ENCODE peak calls at places on chromosomes 5 and 9, in five cellular contexts. W is GM12878, D is K562, O is HepG2, X is H1. H is an unnamed sample.

GRCh38 chr9:89664896-89665329 is 60.1 kb downstream of the GADD45G start:
- DNase-seq in D (no peak), W (no peak), X (no peak), O (no peak), H (no peak)

GRCh38 chr9:129630967-129631672 is 5.2 kb downstream of the NTMT1 start:
- DNase-seq in O (no peak), W (no peak), X (no peak), D (no peak), H (no peak)

GRCh38 chr5:45578270-45578669 is 117.9 kb downstream of the HCN1 start:
- DNase-seq in D (no peak), O (no peak), W (no peak), X (no peak), H (peak)

GRCh38 chr5:150573867-150574817 is 66.2 kb downstream of the NDST1 start:
- DNase-seq in X (no peak), O (peak), D (peak), W (no peak), H (no peak)

GRCh38 chr5:77772729-77773128 is 3.4 kb downstream of the TBCA start:
- DNase-seq in D (no peak), X (no peak), W (no peak), O (no peak), H (no peak)

GRCh38 chr5:111961867-111962266 is 204.9 kb upstream of the NREP start:
- DNase-seq in D (no peak), X (no peak), W (no peak), O (no peak), H (no peak)

GRCh38 chr5:137888875-137889759 is at the start of gene PKD2L2:
- DNase-seq in D (peak), X (peak), W (peak), O (no peak), H (no peak)

GRCh38 chr5:65061250-65061973 is 292.7 kb downstream of the CWC27 start:
- DNase-seq in D (no peak), O (no peak), X (no peak), W (peak), H (no peak)

GRCh38 chr9:105452185-105452584 is 4.4 kb downstream of the FSD1L start:
- DNase-seq in O (no peak), D (no peak), X (no peak), W (no peak), H (no peak)

GRCh38 chr9:124078641-124079040 is 67.1 kb downstream of the LHX2 start:
- DNase-seq in W (no peak), D (no peak), O (peak), X (no peak), H (no peak)

GRCh38 chr5:126166368-126166767 is 256.8 kb upstream of the GRAMD2B start:
- DNase-seq in W (no peak), X (no peak), O (no peak), D (no peak), H (no peak)

GRCh38 chr9:91131433-91131839 is 230.3 kb downstream of the AUH start:
- DNase-seq in X (no peak), D (no peak), W (no peak), O (no peak), H (peak)

GRCh38 chr9:22056402-22056801 is 47.3 kb upstream of the CDKN2B start:
- DNase-seq in W (no peak), O (no peak), X (no peak), D (no peak), H (no peak)

GRCh38 chr9:113919825-113920224 is 43.7 kb downstream of the ZNF618 start:
- DNase-seq in O (no peak), W (no peak), D (no peak), X (no peak), H (no peak)

GRCh38 chr9:73541923-73542322 is 390.3 kb downstream of the ANXA1 start:
- DNase-seq in X (no peak), O (no peak), W (no peak), D (no peak), H (no peak)

GRCh38 chr9:72872718-72873117 is 80.1 kb downstream of the ALDH1A1 start:
- DNase-seq in O (no peak), W (no peak), X (no peak), D (no peak), H (no peak)

GRCh38 chr5:76855961-76856360 is 6.1 kb downstream of the S100Z start:
- DNase-seq in D (no peak), O (no peak), X (no peak), W (no peak), H (no peak)

GRCh38 chr5:178298283-178298807 is 65.7 kb upstream of the PHYKPL start:
- DNase-seq in O (no peak), W (no peak), X (no peak), D (no peak), H (no peak)

GRCh38 chr9:123255718-123256117 is 12.7 kb downstream of the STRBP start:
- DNase-seq in X (no peak), D (no peak), O (no peak), W (no peak), H (no peak)

GRCh38 chr5:22852807-22853670 is at the start of gene CDH12:
- DNase-seq in X (no peak), W (no peak), O (no peak), D (no peak), H (no peak)

DNA sequence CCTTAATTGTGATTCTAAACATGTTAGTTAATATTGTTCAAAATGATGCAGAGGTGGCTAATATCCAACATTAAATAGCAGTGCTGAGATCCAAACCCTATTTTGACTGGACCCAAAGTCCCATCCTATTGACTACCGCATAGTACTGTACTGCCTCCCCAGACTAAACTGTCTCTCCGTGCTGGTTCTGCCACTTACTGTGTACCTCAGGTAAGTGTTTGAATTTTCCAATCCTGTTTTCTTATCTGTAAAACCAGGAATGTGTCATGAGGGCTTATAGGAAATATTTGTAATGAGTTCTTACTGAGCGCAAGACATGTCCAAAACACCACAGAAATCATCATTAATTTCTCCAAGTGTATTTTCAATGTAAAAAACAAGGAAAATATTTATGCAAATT is 209.2 kb upstream of the CD180 start:
- DNase-seq in X (no peak), D (no peak), W (no peak), O (no peak), H (no peak)
- TF ChIP-seq SRF in X (no peak), D (no peak), W (no peak), O (no peak), H (no peak)

GRCh38 chr9:134135343-134136116 is at the start of gene WDR5:
- DNase-seq in O (peak), D (peak), W (peak), X (peak), H (peak)

GRCh38 chr9:134138292-134138691 is 2.4 kb downstream of the WDR5 start:
- DNase-seq in W (no peak), D (no peak), O (no peak), X (no peak), H (no peak)

GRCh38 chr9:134134949-134135342 is 936 bp upstream of the WDR5 start:
- DNase-seq in W (no peak), D (no peak), X (no peak), O (no peak), H (no peak)

GRCh38 chr9:134136117-134136996 is 475 bp downstream of the WDR5 start:
- DNase-seq in W (no peak), O (no peak), X (no peak), D (peak), H (no peak)

GRCh38 chr9:134136997-134137302 is 1.1 kb downstream of the WDR5 start:
- DNase-seq in O (no peak), W (no peak), D (no peak), X (no peak), H (no peak)
- TF ChIP-seq CEBPB in O (no peak), W (no peak), D (no peak), X (no peak), H (no peak)

GRCh38 chr5:139387611-139388197 is 2.0 kb downstream of the MZB1 start:
- DNase-seq in W (no peak), O (no peak), X (no peak), D (no peak), H (no peak)

GRCh38 chr5:139391570-139392323 is 2.0 kb upstream of the MZB1 start:
- DNase-seq in W (no peak), O (no peak), X (no peak), D (no peak), H (no peak)

GRCh38 chr5:139390639-139391569 is 1.2 kb upstream of the MZB1 start:
- DNase-seq in W (no peak), X (no peak), O (no peak), D (no peak), H (no peak)

GRCh38 chr5:139388198-139388821 is 1.4 kb downstream of the MZB1 start:
- DNase-seq in W (no peak), O (peak), D (no peak), X (no peak), H (no peak)

DNA sequence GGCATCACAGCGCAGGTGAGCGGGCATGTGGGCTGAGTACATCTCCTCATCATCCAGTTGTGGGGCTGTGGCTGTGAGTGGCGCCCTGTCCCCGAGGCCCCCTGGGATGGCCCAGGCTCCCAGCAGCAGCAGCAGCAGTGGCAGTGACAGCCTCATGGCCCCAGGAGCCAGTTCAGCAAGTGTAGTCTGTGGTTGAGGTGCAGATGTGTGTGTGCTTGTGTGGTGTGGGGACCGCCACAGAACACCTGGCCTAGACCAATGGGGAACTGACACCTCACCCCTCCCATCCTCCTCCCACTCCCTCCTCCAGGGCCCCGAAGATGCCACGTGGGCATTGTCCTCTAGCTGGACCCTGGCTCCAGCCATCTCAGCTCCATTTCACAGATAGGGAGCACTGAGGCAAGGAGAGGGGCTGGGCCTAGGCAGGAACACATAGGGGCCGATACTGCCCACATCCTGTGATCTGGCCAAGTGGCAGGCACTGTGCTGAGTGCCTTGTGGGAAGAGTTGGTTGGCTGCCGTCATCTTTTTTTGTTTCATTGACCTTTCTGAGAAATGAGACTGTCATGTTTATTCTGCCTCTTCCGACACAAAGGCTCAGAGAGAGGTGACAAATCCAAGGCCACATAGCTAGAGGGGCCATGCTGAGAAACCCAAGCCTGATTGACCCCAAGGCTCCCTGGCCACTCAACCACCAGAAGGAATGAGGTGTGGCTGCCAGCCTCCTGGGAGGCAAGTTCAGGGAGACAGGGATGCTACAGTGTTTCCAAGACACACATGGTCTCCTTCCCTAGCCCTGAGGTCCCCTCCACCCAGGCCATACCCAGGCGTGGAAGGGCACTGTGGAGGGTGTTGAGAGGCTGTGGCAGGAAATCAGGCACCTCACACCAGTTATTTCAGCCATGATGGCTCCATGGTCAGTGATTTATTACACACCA is at the start of gene MZB1:
- DNase-seq in X (no peak), O (no peak), W (peak), D (no peak), H (no peak)
- TF ChIP-seq ZNF274 in X (no peak), O (no peak), W (no peak), D (no peak), H (no peak)

DNA sequence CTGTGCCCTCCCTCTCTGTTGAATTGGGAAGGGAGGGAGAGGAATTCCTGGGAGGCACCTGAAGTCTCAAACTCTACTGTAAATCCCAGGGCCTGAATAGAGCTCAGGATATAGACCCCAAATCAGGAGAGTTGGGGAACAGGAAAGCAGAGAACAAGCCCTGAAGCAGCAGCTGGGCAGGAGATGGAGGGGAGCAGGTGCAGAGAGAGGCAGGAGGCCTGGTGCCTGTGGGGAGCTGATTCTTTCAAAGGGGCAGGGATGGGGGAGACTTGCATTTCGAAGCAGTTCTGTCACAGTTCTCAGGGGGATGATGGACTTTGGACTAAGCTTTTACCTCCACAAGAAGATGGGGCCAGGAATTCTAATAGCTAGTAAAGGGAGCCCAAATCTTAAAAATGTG is 50.2 kb downstream of the NIM1K start:
- DNase-seq in W (no peak), X (no peak), D (no peak), O (no peak), H (no peak)
- TF ChIP-seq SRF in W (no peak), X (no peak), D (no peak), O (no peak), H (no peak)

DNA sequence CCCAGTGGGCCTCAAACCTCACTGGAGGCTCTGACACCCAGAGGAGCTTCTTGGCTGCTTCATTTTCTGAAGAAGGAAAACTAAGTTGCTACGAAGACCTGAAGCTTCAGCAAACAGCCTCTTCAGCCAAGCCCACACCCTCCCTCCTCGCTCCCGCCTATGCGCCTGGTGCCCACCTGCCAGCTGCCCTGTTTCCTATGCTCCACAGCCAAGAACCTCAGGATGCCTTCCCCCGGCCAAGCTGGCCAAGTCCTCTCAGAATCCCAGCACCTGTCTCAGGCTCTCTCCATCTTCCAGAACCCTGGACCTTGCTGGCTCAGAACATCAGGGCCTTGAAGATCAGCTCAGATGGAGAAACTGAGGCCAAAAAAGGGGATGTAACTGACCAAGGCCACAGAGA is 60.4 kb downstream of the STK10 start:
- DNase-seq in D (no peak), W (no peak), O (no peak), X (no peak), H (no peak)
- TF ChIP-seq CEBPB in D (no peak), W (no peak), O (no peak), X (no peak), H (no peak)

GRCh38 chr5:159752622-159753275 is 163.5 kb upstream of the ADRA1B start:
- DNase-seq in X (no peak), O (no peak), W (no peak), D (no peak), H (no peak)
- TF ChIP-seq ZNF274 in X (no peak), O (no peak), W (no peak), D (no peak), H (no peak)

GRCh38 chr5:55039843-55040242 is 15.8 kb downstream of the GZMK start:
- DNase-seq in O (no peak), W (no peak), X (no peak), D (no peak), H (no peak)
- TF ChIP-seq SRF in O (no peak), W (no peak), X (no peak), D (no peak), H (no peak)

H was measured in HCT116.